ENCODE peak calls at places on chromosome 17, in five cellular contexts. F, X, C, U and P are unnamed samples. For H3K4me1, the result is how much of the 10 kb centered on the place peaks cover.

GRCh38 chr17:74442670-74443515 is 11.0 kb downstream of the GPRC5C start:
- DNase-seq in F (peak), X (peak), C (peak), U (peak), P (peak)

GRCh38 chr17:45234641-45235040 is 13.0 kb downstream of the FMNL1 start:
- DNase-seq in X (peak), C (no peak), F (no peak), U (no peak), P (peak)

GRCh38 chr17:30336369-30337171 is 2.7 kb upstream of the TMIGD1 start:
- DNase-seq in F (no peak), C (no peak), X (peak), U (peak), P (peak)

GRCh38 chr17:11264183-11264871 is 23.3 kb downstream of the SHISA6 start:
- DNase-seq in U (no peak), F (no peak), C (no peak), X (peak), P (peak)

GRCh38 chr17:43784628-43785101 is 4.4 kb downstream of the CFAP97D1 start:
- DNase-seq in F (no peak), C (no peak), U (no peak), X (no peak), P (peak)

GRCh38 chr17:63545302-63545928 is 4.9 kb upstream of the DCAF7 start:
- DNase-seq in U (no peak), F (no peak), C (no peak), X (no peak), P (no peak)

GRCh38 chr17:14118951-14119350 is 49.6 kb downstream of the COX10 start:
- DNase-seq in U (no peak), F (no peak), C (no peak), X (no peak), P (no peak)

GRCh38 chr17:21458036-21458435 is 81.9 kb downstream of the KCNJ12 start:
- DNase-seq in C (no peak), F (no peak), U (no peak), X (no peak), P (no peak)

GRCh38 chr17:78497115-78497540 is 80.1 kb downstream of the DNAH17 start:
- DNase-seq in F (peak), U (peak), C (peak), X (peak), P (peak)

GRCh38 chr17:32102697-32103096 is 39.6 kb upstream of the RHOT1 start:
- DNase-seq in C (no peak), U (no peak), X (no peak), F (no peak), P (no peak)

GRCh38 chr17:8041249-8041928 is 2.5 kb downstream of the ALOX15B start:
- DNase-seq in U (peak), F (no peak), C (no peak), X (peak), P (peak)

GRCh38 chr17:55053855-55054254 is 85.3 kb downstream of the STXBP4 start:
- DNase-seq in U (no peak), X (peak), F (no peak), C (no peak), P (no peak)

GRCh38 chr17:67055811-67056745 is 11.7 kb downstream of the CACNG1 start:
- DNase-seq in U (no peak), X (no peak), C (no peak), F (no peak), P (no peak)

GRCh38 chr17:42347198-42347597 is 41.0 kb downstream of the STAT3 start:
- DNase-seq in U (peak), X (peak), F (no peak), C (no peak), P (no peak)

GRCh38 chr17:3723188-3723555 is 531 bp upstream of the HASPIN start:
- DNase-seq in X (no peak), U (no peak), C (no peak), F (no peak), P (no peak)

GRCh38 chr17:8741366-8741765 is 3.3 kb downstream of the CCDC42 start:
- DNase-seq in U (no peak), C (no peak), X (no peak), F (no peak), P (no peak)

GRCh38 chr17:41621916-41622315 is 2.5 kb downstream of the KRT17 start:
- DNase-seq in C (no peak), F (no peak), X (no peak), U (no peak), P (no peak)

GRCh38 chr17:65662166-65662565 is 100.7 kb upstream of the AXIN2 start:
- DNase-seq in F (no peak), C (no peak), U (no peak), X (no peak), P (no peak)

GRCh38 chr17:27560668-27561067 is 70.3 kb upstream of the LGALS9 start:
- DNase-seq in X (no peak), F (no peak), C (no peak), U (no peak), P (no peak)

GRCh38 chr17:7177954-7178477 is 1.2 kb downstream of the ASGR1 start:
- DNase-seq in F (no peak), C (no peak), U (peak), X (no peak), P (peak)

GRCh38 chr17:69067274-69068047 is 6.7 kb upstream of the ABCA9 start:
- DNase-seq in X (no peak), C (no peak), F (no peak), U (no peak), P (no peak)

GRCh38 chr17:71302721-71303549 is 817.9 kb upstream of the SOX9 start:
- DNase-seq in F (no peak), U (no peak), X (no peak), C (no peak), P (no peak)

GRCh38 chr17:7019839-7020519 is 2.9 kb upstream of the BCL6B start:
- DNase-seq in C (no peak), U (no peak), F (peak), X (peak), P (no peak)

GRCh38 chr17:73359987-73360410 is 48.2 kb upstream of the CDC42EP4 start:
- DNase-seq in C (peak), U (peak), F (peak), X (no peak), P (peak)

GRCh38 chr17:10629706-10630105 is 27.4 kb downstream of the MYH3 start:
- DNase-seq in C (no peak), F (no peak), U (no peak), X (no peak), P (no peak)

GRCh38 chr17:78973196-78973595 is 6.5 kb downstream of the LGALS3BP start:
- DNase-seq in U (no peak), F (no peak), C (no peak), X (no peak), P (no peak)

GRCh38 chr17:82006468-82007227 is 16.0 kb downstream of the CENPX start:
- DNase-seq in C (no peak), U (no peak), F (no peak), X (no peak), P (no peak)

GRCh38 chr17:82008941-82009405 is 13.7 kb downstream of the CENPX start:
- DNase-seq in C (peak), U (no peak), X (no peak), F (no peak), P (no peak)

GRCh38 chr17:82008258-82008940 is 14.3 kb downstream of the CENPX start:
- DNase-seq in X (no peak), U (no peak), C (no peak), F (no peak), P (no peak)

GRCh38 chr17:82007228-82007494 is 15.5 kb downstream of the CENPX start:
- DNase-seq in X (no peak), F (no peak), C (no peak), U (no peak), P (no peak)

DNA sequence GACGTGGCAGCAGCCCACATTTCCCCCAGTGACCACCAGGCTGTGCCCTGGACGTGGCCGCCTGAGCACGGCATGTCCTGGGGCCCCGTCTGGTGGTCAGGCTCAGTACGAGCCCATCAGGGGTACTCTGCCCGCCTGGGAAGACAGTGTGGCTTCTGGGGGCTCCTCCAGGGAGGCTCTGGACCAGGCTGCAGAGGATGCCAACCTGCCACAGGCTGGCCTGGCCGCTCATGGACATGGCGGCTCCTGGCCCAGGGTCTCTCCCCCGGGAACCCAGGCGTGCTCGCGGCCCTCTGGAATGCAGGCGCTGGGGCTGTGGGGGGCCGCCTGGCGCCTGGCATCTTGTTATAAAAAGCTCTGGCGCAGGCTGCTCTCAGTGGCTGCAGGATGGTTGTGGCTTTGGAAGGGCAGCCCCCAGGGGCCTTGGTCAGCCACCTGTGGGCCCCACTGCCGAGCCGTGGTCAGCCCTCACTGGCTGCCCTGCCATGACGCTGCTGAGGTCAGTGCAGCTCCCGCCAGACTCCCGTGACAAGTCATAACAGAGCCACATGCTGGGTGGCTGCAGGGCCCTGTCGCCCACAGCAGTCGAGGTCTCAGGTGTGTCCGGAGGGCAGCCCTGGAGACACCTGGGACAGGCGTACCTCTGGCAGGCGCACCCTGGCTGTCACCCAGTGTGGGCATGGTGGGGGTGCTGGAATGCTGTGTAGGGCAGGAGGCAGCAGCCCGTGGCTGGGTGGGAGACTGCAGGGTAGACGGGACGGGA is 15.0 kb downstream of the CENPX start:
- DNase-seq in X (no peak), U (no peak), C (no peak), F (no peak), P (no peak)
- H3K4me1 ChIP-seq in X (under half), U (under half), C (half or more), F (under half), P (half or more)

DNA sequence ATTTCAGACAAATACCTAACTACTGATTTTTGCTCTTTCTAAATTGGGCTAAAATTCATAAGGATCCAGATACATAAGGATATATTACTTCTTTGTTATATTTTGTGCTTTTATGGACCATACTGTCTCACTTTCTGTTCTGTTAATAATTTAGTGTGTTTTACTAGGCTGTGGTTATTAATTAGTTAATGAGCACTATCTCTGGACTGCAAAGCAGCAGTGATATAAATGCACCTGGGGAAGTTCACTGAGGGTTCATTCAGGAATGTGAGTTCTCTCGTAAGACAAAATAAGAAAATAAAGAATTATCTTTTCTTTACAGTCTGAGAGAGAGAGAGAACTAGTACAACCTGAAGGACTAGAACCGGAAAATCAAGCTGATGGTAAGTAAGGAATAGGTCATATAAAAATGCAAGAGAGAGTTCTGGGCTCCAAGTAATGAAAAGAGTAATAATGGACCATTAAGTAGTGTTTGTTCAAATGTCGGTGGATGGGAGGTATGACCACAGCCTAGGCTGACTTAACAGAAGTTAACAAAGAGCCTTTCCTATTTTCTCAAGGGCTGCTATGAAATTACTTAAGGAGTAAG is 55.6 kb downstream of the IKZF3 start:
- DNase-seq in U (peak), F (no peak), C (no peak), X (no peak), P (no peak)
- H3K4me1 ChIP-seq in U (under half), F (under half), C (under half), X (under half), P (under half)

DNA sequence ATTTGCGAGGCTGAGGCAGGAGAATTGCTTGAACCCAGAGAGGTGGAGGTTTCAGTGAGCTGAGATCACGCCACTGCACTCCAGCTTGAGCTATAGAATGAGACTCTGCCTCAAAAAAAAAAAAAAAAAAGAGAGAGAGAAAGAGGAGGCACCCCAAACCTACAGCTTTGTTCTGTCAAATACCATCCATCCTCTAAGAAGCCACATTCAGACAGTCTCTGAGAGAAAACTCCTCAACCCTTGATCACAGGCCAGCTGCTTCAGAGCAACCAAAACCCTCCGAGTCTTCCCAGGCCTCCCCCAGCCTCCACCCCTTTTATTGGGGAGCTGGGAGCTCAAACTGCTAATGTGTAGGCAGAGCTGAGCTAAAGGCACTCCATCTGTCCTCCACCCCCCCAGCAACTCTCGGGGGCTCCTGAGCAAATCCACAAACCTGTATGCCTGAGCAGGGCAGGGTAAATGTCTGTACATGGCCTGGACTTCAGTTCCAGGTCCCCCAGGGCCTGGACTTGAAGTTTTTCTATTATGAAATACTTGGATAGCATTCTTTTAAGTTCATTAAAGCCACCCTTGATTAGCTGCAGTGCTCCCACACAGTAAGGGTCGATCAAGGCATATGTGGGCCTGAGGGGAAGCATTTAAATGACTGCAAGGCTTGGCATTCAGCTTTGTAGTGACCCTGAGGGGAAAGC is 7.0 kb downstream of the FAM117A start:
- DNase-seq in U (no peak), C (no peak), X (no peak), F (no peak), P (no peak)
- H3K4me1 ChIP-seq in U (under half), C (half or more), X (under half), F (under half), P (under half)

DNA sequence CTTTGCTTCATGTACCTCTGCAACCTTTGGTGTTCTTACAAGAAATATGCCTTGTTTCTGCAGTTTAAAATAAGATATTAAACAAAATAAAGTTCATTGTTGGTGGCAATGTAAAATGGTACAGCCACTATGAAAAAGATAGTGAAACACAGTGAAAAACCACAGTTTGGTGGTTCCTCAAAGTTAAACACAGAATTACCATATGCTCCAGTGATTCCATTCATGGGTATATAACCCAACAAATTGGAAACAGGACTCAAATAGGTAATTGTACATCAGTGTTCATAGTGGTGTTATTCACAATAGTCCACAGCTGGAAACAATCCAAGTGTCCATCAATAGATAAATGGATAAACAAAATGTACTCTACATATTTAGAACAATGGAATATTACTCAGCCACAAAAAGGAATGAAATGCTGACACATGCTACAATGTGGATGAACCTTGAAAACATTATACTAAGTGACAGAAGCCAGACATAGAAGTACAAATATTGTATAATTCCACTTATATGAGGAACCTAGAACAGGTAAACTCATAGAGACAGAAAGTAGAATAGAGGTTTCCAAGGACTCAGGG is 49.2 kb downstream of the CUEDC1 start:
- DNase-seq in X (no peak), F (no peak), U (no peak), C (no peak), P (no peak)
- H3K4me1 ChIP-seq in X (half or more), F (under half), U (under half), C (half or more), P (half or more)

GRCh38 chr17:80969674-80970043 is 22.0 kb upstream of the CHMP6 start:
- DNase-seq in X (no peak), C (no peak), F (no peak), U (no peak), P (no peak)

GRCh38 chr17:80968602-80969029 is 23.0 kb upstream of the CHMP6 start:
- DNase-seq in U (no peak), C (no peak), F (peak), X (no peak), P (no peak)

GRCh38 chr17:80969030-80969673 is 22.5 kb upstream of the CHMP6 start:
- DNase-seq in U (no peak), F (peak), X (no peak), C (no peak), P (no peak)

GRCh38 chr17:80970762-80971703 is 20.6 kb upstream of the CHMP6 start:
- DNase-seq in C (no peak), X (no peak), U (no peak), F (no peak), P (no peak)

DNA sequence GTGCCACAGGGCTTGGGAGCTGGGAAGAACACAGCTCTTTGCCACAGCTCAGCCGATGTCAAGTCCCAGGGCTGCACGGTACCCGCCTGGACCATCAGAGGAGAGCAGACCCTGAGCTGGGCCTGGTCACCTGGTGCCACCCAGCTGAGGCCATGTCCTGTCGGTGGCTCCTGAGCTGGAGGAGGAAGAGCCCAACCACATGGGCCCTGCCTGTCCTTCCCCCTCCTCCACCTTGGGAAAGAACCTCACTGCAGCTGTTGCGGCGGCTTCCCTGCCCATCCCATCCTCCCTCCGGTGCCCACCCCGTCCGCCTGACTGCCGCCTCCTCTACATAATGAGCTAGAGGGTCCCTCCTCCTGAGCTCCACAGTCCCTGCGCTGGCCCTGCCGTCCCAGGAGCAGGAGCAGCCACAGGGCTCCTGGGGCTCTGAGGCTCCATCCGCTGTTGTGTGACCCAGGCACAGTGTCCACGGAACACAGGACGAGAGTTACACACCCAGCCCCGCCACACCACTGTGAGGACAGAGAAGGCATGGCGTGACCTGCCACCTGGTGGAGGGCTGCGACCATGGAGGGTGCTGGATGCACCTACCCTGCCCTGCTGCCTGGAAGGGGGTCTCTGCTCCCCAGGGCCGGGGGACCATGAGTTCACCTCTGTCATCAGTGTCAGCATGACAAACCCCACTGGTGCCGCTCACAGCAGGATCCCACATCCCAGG is 21.4 kb upstream of the CHMP6 start:
- DNase-seq in F (peak), X (peak), C (peak), U (no peak), P (no peak)
- H3K4me1 ChIP-seq in F (under half), X (under half), C (under half), U (under half), P (under half)

GRCh38 chr17:2077040-2077439 is 22.1 kb downstream of the HIC1 start:
- DNase-seq in F (no peak), U (no peak), X (no peak), C (no peak), P (no peak)
- H3K4me1 ChIP-seq in F (under half), U (under half), X (under half), C (half or more), P (under half)

GRCh38 chr17:17749025-17749772 is 67.9 kb downstream of the RAI1 start:
- DNase-seq in C (no peak), F (no peak), U (no peak), X (no peak), P (no peak)
- H3K4me1 ChIP-seq in C (half or more), F (under half), U (under half), X (under half), P (under half)

DNA sequence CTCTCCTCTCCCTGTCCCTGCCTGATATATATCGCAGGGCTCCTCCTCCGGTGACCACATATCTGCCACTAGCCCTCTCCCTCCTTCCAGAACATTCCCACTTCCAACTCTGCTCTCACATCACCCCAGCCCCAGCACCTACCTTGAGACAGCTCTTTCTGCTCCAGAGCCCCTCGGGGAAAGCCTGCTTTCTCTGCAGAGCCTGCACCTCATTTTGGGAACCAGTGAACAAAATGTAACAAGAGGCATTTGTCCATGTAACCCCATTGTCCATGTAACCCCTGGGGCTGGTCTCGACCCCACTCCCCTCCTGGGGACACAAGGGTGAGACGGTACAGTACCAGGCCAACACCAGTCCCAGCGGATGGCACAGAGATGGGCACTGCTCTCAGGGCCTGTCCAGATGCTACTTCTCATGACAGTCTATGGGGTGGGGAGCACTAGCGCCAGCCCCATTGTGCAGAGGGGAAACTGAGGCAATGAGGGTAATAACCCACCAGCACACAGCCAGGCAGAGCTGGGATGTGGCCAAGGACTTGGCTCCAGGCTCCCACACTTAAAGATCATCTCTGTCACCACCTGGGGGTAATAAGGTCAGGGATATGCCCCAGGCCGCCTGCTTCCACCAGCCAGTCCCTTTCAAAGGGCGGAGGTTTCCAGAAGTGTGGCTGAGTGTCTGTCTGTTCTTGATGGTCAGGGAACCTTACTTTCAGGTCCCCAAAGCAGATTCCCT is 42.8 kb downstream of the TBC1D16 start:
- DNase-seq in U (no peak), F (no peak), C (no peak), X (no peak), P (no peak)
- H3K4me1 ChIP-seq in U (under half), F (under half), C (under half), X (half or more), P (half or more)